ENCODE peak calls at places on chromosomes 13 and 19, in ten cellular contexts. One of them, this sample, is unnamed.

GRCh38 chr19:51196181-51196580 is 28.7 kb upstream of the CD33 start:
- DNase-seq in HFFc6: no peak
- DNase-seq in left lung: no peak
- DNase-seq in AG04450: no peak
- DNase-seq in GM10248: no peak
- DNase-seq in fibroblast of the aortic adventitia: no peak
- DNase-seq in GM23338: no peak
- DNase-seq in kidney epithelial cell: no peak
- DNase-seq in nephron progenitor cell: no peak
- DNase-seq in ovary: no peak
- DNase-seq in this sample: no peak

GRCh38 chr13:114202581-114202980 is 23.5 kb downstream of the CFAP97D2 start:
- DNase-seq in GM23338: no peak
- DNase-seq in nephron progenitor cell: no peak
- DNase-seq in AG04450: no peak
- DNase-seq in fibroblast of the aortic adventitia: no peak
- DNase-seq in ovary: no peak
- DNase-seq in kidney epithelial cell: no peak
- DNase-seq in GM10248: no peak
- DNase-seq in left lung: no peak
- DNase-seq in HFFc6: no peak
- DNase-seq in this sample: no peak

GRCh38 chr19:38019427-38019724 is 112.4 kb downstream of the SIPA1L3 start:
- DNase-seq in fibroblast of the aortic adventitia: no peak
- DNase-seq in AG04450: no peak
- DNase-seq in ovary: no peak
- DNase-seq in GM23338: peak; percentile 38
- DNase-seq in GM10248: no peak
- DNase-seq in left lung: no peak
- DNase-seq in HFFc6: no peak
- DNase-seq in kidney epithelial cell: no peak
- DNase-seq in nephron progenitor cell: no peak
- DNase-seq in this sample: no peak

GRCh38 chr13:102598061-102598460 is 1.3 kb downstream of the TPP2 start:
- DNase-seq in kidney epithelial cell: no peak
- DNase-seq in HFFc6: no peak
- DNase-seq in AG04450: no peak
- DNase-seq in ovary: no peak
- DNase-seq in nephron progenitor cell: no peak
- DNase-seq in left lung: no peak
- DNase-seq in fibroblast of the aortic adventitia: no peak
- DNase-seq in GM23338: no peak
- DNase-seq in GM10248: no peak
- DNase-seq in this sample: no peak

GRCh38 chr13:47933688-47934011 is 67.4 kb downstream of the SUCLA2 start:
- DNase-seq in HFFc6: no peak
- DNase-seq in ovary: no peak
- DNase-seq in GM23338: no peak
- DNase-seq in AG04450: no peak
- DNase-seq in fibroblast of the aortic adventitia: no peak
- DNase-seq in GM10248: no peak
- DNase-seq in left lung: no peak
- DNase-seq in nephron progenitor cell: no peak
- DNase-seq in kidney epithelial cell: no peak
- DNase-seq in this sample: no peak

GRCh38 chr13:78247362-78247761 is 328.7 kb upstream of the EDNRB start:
- DNase-seq in GM23338: no peak
- DNase-seq in kidney epithelial cell: no peak
- DNase-seq in GM10248: no peak
- DNase-seq in fibroblast of the aortic adventitia: no peak
- DNase-seq in left lung: no peak
- DNase-seq in AG04450: no peak
- DNase-seq in ovary: no peak
- DNase-seq in HFFc6: no peak
- DNase-seq in nephron progenitor cell: no peak
- DNase-seq in this sample: no peak

GRCh38 chr19:5952193-5953033 is 25.5 kb downstream of the RANBP3 start:
- DNase-seq in left lung: no peak
- DNase-seq in GM23338: no peak
- DNase-seq in GM10248: no peak
- DNase-seq in ovary: no peak
- DNase-seq in nephron progenitor cell: no peak
- DNase-seq in fibroblast of the aortic adventitia: no peak
- DNase-seq in HFFc6: no peak
- DNase-seq in kidney epithelial cell: no peak
- DNase-seq in AG04450: no peak
- DNase-seq in this sample: no peak

GRCh38 chr19:2381151-2381822 is 21.2 kb downstream of the TMPRSS9 start:
- DNase-seq in GM23338: no peak
- DNase-seq in ovary: no peak
- DNase-seq in HFFc6: no peak
- DNase-seq in AG04450: no peak
- DNase-seq in GM10248: no peak
- DNase-seq in fibroblast of the aortic adventitia: peak; percentile 21
- DNase-seq in kidney epithelial cell: no peak
- DNase-seq in left lung: no peak
- DNase-seq in nephron progenitor cell: peak; percentile 34
- DNase-seq in this sample: peak; percentile 88

GRCh38 chr19:41957838-41958366 is 1.2 kb downstream of the RABAC1 start:
- DNase-seq in fibroblast of the aortic adventitia: peak; percentile 82
- DNase-seq in kidney epithelial cell: peak; percentile 60
- DNase-seq in HFFc6: peak; percentile 82
- DNase-seq in ovary: peak; percentile 65
- DNase-seq in AG04450: peak; percentile 46
- DNase-seq in GM23338: peak; percentile 94
- DNase-seq in GM10248: peak; percentile 86
- DNase-seq in nephron progenitor cell: peak; percentile 75
- DNase-seq in left lung: peak; percentile 77
- DNase-seq in this sample: peak; percentile 60

GRCh38 chr13:37868691-37869505 is 674 bp downstream of the TRPC4 start:
- DNase-seq in HFFc6: peak; percentile 52
- DNase-seq in left lung: no peak
- DNase-seq in nephron progenitor cell: peak; percentile 11
- DNase-seq in GM10248: peak; percentile 3
- DNase-seq in kidney epithelial cell: peak; percentile 4
- DNase-seq in GM23338: peak; percentile 59
- DNase-seq in AG04450: no peak
- DNase-seq in ovary: no peak
- DNase-seq in fibroblast of the aortic adventitia: peak; percentile 24
- DNase-seq in this sample: no peak

GRCh38 chr13:79328510-79328909 is 77.5 kb downstream of the RBM26 start:
- DNase-seq in left lung: no peak
- DNase-seq in fibroblast of the aortic adventitia: no peak
- DNase-seq in GM23338: no peak
- DNase-seq in HFFc6: no peak
- DNase-seq in ovary: no peak
- DNase-seq in GM10248: no peak
- DNase-seq in kidney epithelial cell: no peak
- DNase-seq in nephron progenitor cell: no peak
- DNase-seq in AG04450: no peak
- DNase-seq in this sample: no peak

GRCh38 chr13:70502944-70503343 is 394.7 kb upstream of the KLHL1 start:
- DNase-seq in HFFc6: no peak
- DNase-seq in GM10248: no peak
- DNase-seq in fibroblast of the aortic adventitia: no peak
- DNase-seq in nephron progenitor cell: no peak
- DNase-seq in kidney epithelial cell: no peak
- DNase-seq in ovary: no peak
- DNase-seq in AG04450: no peak
- DNase-seq in left lung: no peak
- DNase-seq in GM23338: peak; percentile 56
- DNase-seq in this sample: no peak

GRCh38 chr19:28608292-28608691 is 604.7 kb downstream of the UQCRFS1 start:
- DNase-seq in GM23338: no peak
- DNase-seq in nephron progenitor cell: no peak
- DNase-seq in fibroblast of the aortic adventitia: no peak
- DNase-seq in ovary: no peak
- DNase-seq in GM10248: no peak
- DNase-seq in kidney epithelial cell: no peak
- DNase-seq in left lung: no peak
- DNase-seq in HFFc6: no peak
- DNase-seq in AG04450: no peak
- DNase-seq in this sample: no peak

GRCh38 chr13:24983094-24983493 is 112.8 kb upstream of the PABPC3 start:
- DNase-seq in AG04450: no peak
- DNase-seq in left lung: no peak
- DNase-seq in GM23338: no peak
- DNase-seq in ovary: no peak
- DNase-seq in fibroblast of the aortic adventitia: no peak
- DNase-seq in kidney epithelial cell: no peak
- DNase-seq in HFFc6: no peak
- DNase-seq in GM10248: no peak
- DNase-seq in nephron progenitor cell: no peak
- DNase-seq in this sample: no peak

GRCh38 chr19:56403261-56403660 is 871 bp upstream of the ZNF583 start:
- DNase-seq in GM10248: peak; percentile 13
- DNase-seq in nephron progenitor cell: no peak
- DNase-seq in fibroblast of the aortic adventitia: no peak
- DNase-seq in GM23338: no peak
- DNase-seq in ovary: peak; percentile 29
- DNase-seq in AG04450: peak; percentile 3
- DNase-seq in HFFc6: no peak
- DNase-seq in left lung: no peak
- DNase-seq in kidney epithelial cell: no peak
- DNase-seq in this sample: no peak

GRCh38 chr13:30158774-30159445 is 148.4 kb downstream of the KATNAL1 start:
- DNase-seq in HFFc6: peak; percentile 88
- DNase-seq in fibroblast of the aortic adventitia: peak; percentile 91
- DNase-seq in GM23338: no peak
- DNase-seq in GM10248: no peak
- DNase-seq in left lung: no peak
- DNase-seq in kidney epithelial cell: no peak
- DNase-seq in ovary: no peak
- DNase-seq in AG04450: peak; percentile 33
- DNase-seq in nephron progenitor cell: no peak
- DNase-seq in this sample: no peak
- TF ChIP-seq CTCF in HFFc6: peak; percentile 77
- TF ChIP-seq CTCF in fibroblast of the aortic adventitia: peak; percentile 68
- TF ChIP-seq CTCF in GM23338: peak; percentile 34
- TF ChIP-seq CTCF in GM10248: peak; percentile 22
- TF ChIP-seq CTCF in left lung: no peak
- TF ChIP-seq CTCF in kidney epithelial cell: peak; percentile 31
- TF ChIP-seq CTCF in ovary: peak; percentile 38
- TF ChIP-seq CTCF in AG04450: peak; percentile 64
- TF ChIP-seq CTCF in nephron progenitor cell: no peak
- TF ChIP-seq CTCF in this sample: peak; percentile 37

GRCh38 chr19:7806234-7806633 is 23.8 kb upstream of the EVI5L start:
- DNase-seq in fibroblast of the aortic adventitia: no peak
- DNase-seq in GM10248: no peak
- DNase-seq in AG04450: no peak
- DNase-seq in HFFc6: no peak
- DNase-seq in GM23338: no peak
- DNase-seq in ovary: no peak
- DNase-seq in nephron progenitor cell: no peak
- DNase-seq in kidney epithelial cell: no peak
- DNase-seq in left lung: no peak
- DNase-seq in this sample: no peak

GRCh38 chr19:7811989-7812388 is 18.0 kb upstream of the EVI5L start:
- DNase-seq in left lung: no peak
- DNase-seq in GM23338: no peak
- DNase-seq in fibroblast of the aortic adventitia: no peak
- DNase-seq in ovary: no peak
- DNase-seq in GM10248: no peak
- DNase-seq in kidney epithelial cell: no peak
- DNase-seq in nephron progenitor cell: no peak
- DNase-seq in HFFc6: no peak
- DNase-seq in AG04450: no peak
- DNase-seq in this sample: no peak

GRCh38 chr19:7806876-7807275 is 23.1 kb upstream of the EVI5L start:
- DNase-seq in ovary: no peak
- DNase-seq in nephron progenitor cell: no peak
- DNase-seq in left lung: no peak
- DNase-seq in AG04450: no peak
- DNase-seq in fibroblast of the aortic adventitia: no peak
- DNase-seq in kidney epithelial cell: no peak
- DNase-seq in GM10248: no peak
- DNase-seq in HFFc6: no peak
- DNase-seq in GM23338: no peak
- DNase-seq in this sample: no peak

GRCh38 chr19:7808108-7808507 is 21.9 kb upstream of the EVI5L start:
- DNase-seq in AG04450: no peak
- DNase-seq in ovary: no peak
- DNase-seq in left lung: no peak
- DNase-seq in fibroblast of the aortic adventitia: no peak
- DNase-seq in HFFc6: no peak
- DNase-seq in GM23338: peak; percentile 31
- DNase-seq in GM10248: no peak
- DNase-seq in nephron progenitor cell: no peak
- DNase-seq in kidney epithelial cell: no peak
- DNase-seq in this sample: no peak
- TF ChIP-seq CTCF in AG04450: no peak
- TF ChIP-seq CTCF in ovary: no peak
- TF ChIP-seq CTCF in left lung: no peak
- TF ChIP-seq CTCF in fibroblast of the aortic adventitia: no peak
- TF ChIP-seq CTCF in HFFc6: no peak
- TF ChIP-seq CTCF in GM23338: no peak
- TF ChIP-seq CTCF in GM10248: no peak
- TF ChIP-seq CTCF in nephron progenitor cell: no peak
- TF ChIP-seq CTCF in kidney epithelial cell: no peak
- TF ChIP-seq CTCF in this sample: no peak

GRCh38 chr19:44644391-44645016 is 794 bp downstream of the PVR start:
- DNase-seq in ovary: no peak
- DNase-seq in GM10248: no peak
- DNase-seq in nephron progenitor cell: peak; percentile 41
- DNase-seq in AG04450: no peak
- DNase-seq in fibroblast of the aortic adventitia: peak; percentile 44
- DNase-seq in GM23338: peak; percentile 79
- DNase-seq in left lung: no peak
- DNase-seq in HFFc6: peak; percentile 21
- DNase-seq in kidney epithelial cell: no peak
- DNase-seq in this sample: peak; percentile 36
- TF ChIP-seq CTCF in ovary: no peak
- TF ChIP-seq CTCF in GM10248: no peak
- TF ChIP-seq CTCF in nephron progenitor cell: no peak
- TF ChIP-seq CTCF in AG04450: no peak
- TF ChIP-seq CTCF in fibroblast of the aortic adventitia: no peak
- TF ChIP-seq CTCF in GM23338: no peak
- TF ChIP-seq CTCF in left lung: no peak
- TF ChIP-seq CTCF in HFFc6: no peak
- TF ChIP-seq CTCF in kidney epithelial cell: no peak
- TF ChIP-seq CTCF in this sample: no peak

DNA sequence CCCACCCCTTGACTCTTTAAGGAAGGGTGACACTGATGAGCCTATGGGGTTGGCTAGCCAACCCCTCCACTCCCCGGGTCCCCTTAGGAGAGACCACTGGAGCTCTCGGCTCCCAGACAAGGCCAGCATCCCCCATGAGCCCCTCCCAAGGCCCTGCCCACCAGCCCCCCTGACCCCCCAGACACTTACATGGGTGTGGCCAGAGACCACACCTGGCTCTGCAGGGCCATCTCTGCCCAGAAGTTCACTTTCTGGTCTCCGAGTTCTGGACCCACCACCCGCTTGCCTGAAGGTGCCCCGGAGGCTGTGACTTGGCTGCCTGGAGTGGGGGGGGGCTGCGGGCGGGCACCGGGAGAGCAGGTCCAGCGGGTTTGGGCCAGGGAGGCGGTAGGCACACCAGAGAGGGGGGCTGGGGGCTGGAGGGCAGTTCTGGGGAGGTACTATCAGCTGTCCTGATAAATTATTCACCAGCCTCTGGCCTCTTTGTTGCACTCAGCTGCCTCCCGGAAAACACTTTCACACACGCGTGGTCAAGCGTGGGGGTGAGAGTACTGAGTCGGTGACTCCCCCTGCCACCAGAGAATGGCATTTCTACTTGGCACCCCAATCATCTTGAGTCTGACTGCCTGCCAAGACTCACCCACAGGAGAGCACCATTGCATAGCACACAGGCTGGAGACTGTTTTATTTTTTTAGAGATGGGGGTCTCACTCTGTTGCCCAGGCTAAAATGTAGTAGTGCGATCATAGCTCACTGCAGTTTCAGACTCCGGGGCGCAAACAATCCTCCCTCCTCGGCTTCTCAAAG is at the start of gene PALM3:
- DNase-seq in fibroblast of the aortic adventitia: no peak
- DNase-seq in nephron progenitor cell: no peak
- DNase-seq in GM23338: no peak
- DNase-seq in HFFc6: no peak
- DNase-seq in kidney epithelial cell: no peak
- DNase-seq in ovary: no peak
- DNase-seq in left lung: peak; percentile 59
- DNase-seq in GM10248: no peak
- DNase-seq in AG04450: no peak
- DNase-seq in this sample: no peak
- TF ChIP-seq CTCF in fibroblast of the aortic adventitia: no peak
- TF ChIP-seq CTCF in nephron progenitor cell: no peak
- TF ChIP-seq CTCF in GM23338: no peak
- TF ChIP-seq CTCF in HFFc6: no peak
- TF ChIP-seq CTCF in kidney epithelial cell: no peak
- TF ChIP-seq CTCF in ovary: no peak
- TF ChIP-seq CTCF in left lung: no peak
- TF ChIP-seq CTCF in GM10248: no peak
- TF ChIP-seq CTCF in AG04450: no peak
- TF ChIP-seq CTCF in this sample: no peak

This sample was measured in dorsolateral prefrontal cortex.